ENCODE peak calls at places on chromosome 6, in eight cellular contexts. I, O, F, J, P, Q, X and Y are unnamed samples.

GRCh38 chr6:31308050-31308844 is 36.4 kb upstream of the HLA-C start:
- DNase-seq in F (peak), P (peak), J (peak), Q (peak), X (peak), O (peak), I (peak), Y (no peak)

GRCh38 chr6:90780778-90781177 is 193.9 kb upstream of the MAP3K7 start:
- DNase-seq in P (no peak), O (no peak), Q (no peak), I (no peak), X (no peak), F (no peak), J (no peak), Y (no peak)

GRCh38 chr6:76840025-76840745 is 623.1 kb downstream of the HTR1B start:
- DNase-seq in I (no peak), O (no peak), J (no peak), P (no peak), X (no peak), F (no peak), Q (no peak), Y (no peak)

GRCh38 chr6:32700391-32701040 is 34.1 kb upstream of the HLA-DQB1 start:
- DNase-seq in P (peak), I (no peak), X (no peak), Q (no peak), J (no peak), O (peak), F (peak), Y (peak)

GRCh38 chr6:137813308-137813707 is 53.8 kb upstream of the TNFAIP3 start:
- DNase-seq in J (no peak), P (no peak), X (no peak), Q (no peak), I (no peak), O (no peak), F (no peak), Y (no peak)

GRCh38 chr6:165663736-165664552 is 903 bp upstream of the PDE10A start:
- DNase-seq in O (no peak), Q (no peak), X (no peak), P (no peak), I (no peak), F (peak), J (no peak), Y (peak)

GRCh38 chr6:63269470-63269869 is 50.3 kb downstream of the LGSN start:
- DNase-seq in I (no peak), J (no peak), F (no peak), X (no peak), O (no peak), P (no peak), Q (no peak), Y (no peak)

GRCh38 chr6:167485186-167485978 is 160.5 kb downstream of the TTLL2 start:
- DNase-seq in P (no peak), I (no peak), O (no peak), Q (no peak), J (no peak), F (no peak), X (no peak), Y (peak)

GRCh38 chr6:99146716-99147115 is 199.0 kb upstream of the FBXL4 start:
- DNase-seq in Q (no peak), J (no peak), O (no peak), I (no peak), F (no peak), X (no peak), P (no peak), Y (no peak)

GRCh38 chr6:75124085-75124484 is 81.8 kb downstream of the COL12A1 start:
- DNase-seq in J (no peak), O (no peak), X (no peak), Q (no peak), I (no peak), P (no peak), F (no peak), Y (no peak)

GRCh38 chr6:15953152-15953880 is 175.6 kb upstream of the MYLIP start:
- DNase-seq in O (no peak), J (no peak), F (no peak), X (no peak), I (no peak), Q (no peak), P (no peak), Y (peak)

GRCh38 chr6:51386347-51386836 is 567.7 kb downstream of the TFAP2B start:
- DNase-seq in F (no peak), P (no peak), I (no peak), O (no peak), Q (no peak), J (no peak), X (no peak), Y (no peak)

GRCh38 chr6:118400582-118400981 is 147.5 kb upstream of the PLN start:
- DNase-seq in X (no peak), F (no peak), Q (no peak), P (no peak), O (no peak), I (no peak), J (no peak), Y (no peak)

GRCh38 chr6:110340566-110340965 is 17.6 kb downstream of the METTL24 start:
- DNase-seq in J (no peak), X (no peak), I (no peak), P (no peak), Q (no peak), F (no peak), O (no peak), Y (no peak)

GRCh38 chr6:137271245-137272183 is 52.3 kb upstream of the IFNGR1 start:
- DNase-seq in P (no peak), X (no peak), Q (no peak), J (no peak), F (peak), O (no peak), I (no peak), Y (peak)

GRCh38 chr6:7106215-7106751 is 1.5 kb upstream of the RREB1 start:
- DNase-seq in F (peak), X (no peak), J (no peak), I (no peak), O (no peak), P (peak), Q (no peak), Y (no peak)

GRCh38 chr6:87718662-87719433 is 16.8 kb upstream of the AKIRIN2 start:
- DNase-seq in P (no peak), J (no peak), X (no peak), Q (no peak), I (no peak), F (no peak), O (no peak), Y (no peak)

GRCh38 chr6:142500265-142500786 is 198.5 kb downstream of the ADGRG6 start:
- DNase-seq in F (no peak), O (no peak), X (no peak), Q (no peak), I (no peak), P (no peak), J (no peak), Y (no peak)

GRCh38 chr6:15252205-15252604 is 6.3 kb downstream of the JARID2 start:
- DNase-seq in X (no peak), Q (no peak), I (no peak), O (no peak), J (no peak), F (no peak), P (no peak), Y (no peak)

GRCh38 chr6:9131616-9132015 is 696.3 kb upstream of the SLC35B3 start:
- DNase-seq in J (no peak), I (peak), O (no peak), Q (no peak), F (no peak), P (no peak), X (no peak), Y (no peak)